ENCODE peak calls at places on chromosomes 13 and 19, in ten cellular contexts. Q, O, J, H, U, C, E, R, N and P are unnamed samples.

GRCh38 chr13:24894277-24894971 is 130.5 kb downstream of the RNF17 start:
- DNase-seq in E (no peak), N (no peak), U (no peak), Q (no peak), J (no peak), R (no peak), O (no peak), H (no peak), C (no peak), P (no peak)

GRCh38 chr19:40923934-40924391 is 41.9 kb upstream of the CYP2A7 start:
- DNase-seq in H (no peak), J (no peak), E (no peak), N (no peak), O (peak; percentile 86), U (no peak), Q (no peak), C (no peak), R (no peak), P (no peak)

GRCh38 chr13:49958321-49958720 is 22.2 kb upstream of the SPRYD7 start:
- DNase-seq in E (no peak), O (no peak), C (no peak), Q (peak; percentile 9), J (no peak), R (peak; percentile 3), U (no peak), H (no peak), N (no peak), P (no peak)

GRCh38 chr13:40433577-40433976 is 232.9 kb downstream of the FOXO1 start:
- DNase-seq in Q (no peak), J (no peak), U (peak; percentile 51), C (no peak), O (no peak), N (no peak), R (no peak), H (peak; percentile 56), E (peak; percentile 68), P (no peak)

GRCh38 chr13:36214163-36214921 is at the start of gene SOHLH2:
- DNase-seq in Q (no peak), J (no peak), R (no peak), O (peak; percentile 53), U (no peak), N (peak; percentile 60), C (no peak), H (no peak), E (peak; percentile 40), P (no peak)

GRCh38 chr13:30835442-30835841 is 70.6 kb upstream of the MEDAG start:
- DNase-seq in C (no peak), N (no peak), Q (no peak), E (no peak), J (no peak), H (peak; percentile 68), U (no peak), R (no peak), O (no peak), P (no peak)

GRCh38 chr13:49683489-49683888 is 7.8 kb downstream of the EBPL start:
- DNase-seq in Q (no peak), J (no peak), H (no peak), C (no peak), O (no peak), R (no peak), E (no peak), N (no peak), U (peak; percentile 67), P (no peak)

GRCh38 chr19:51710163-51710562 is 13.6 kb downstream of the HAS1 start:
- DNase-seq in Q (peak; percentile 22), H (no peak), U (no peak), J (no peak), O (no peak), C (no peak), E (no peak), R (no peak), N (no peak), P (no peak)

GRCh38 chr13:49098198-49098597 is 121.9 kb upstream of the MLNR start:
- DNase-seq in N (no peak), U (no peak), R (peak; percentile 94), Q (peak; percentile 92), J (peak; percentile 40), H (no peak), O (no peak), C (peak; percentile 75), E (no peak), P (peak; percentile 59)

GRCh38 chr13:27170521-27171243 is 929 bp downstream of the USP12 start:
- DNase-seq in U (no peak), C (peak; percentile 26), O (peak; percentile 78), H (peak; percentile 49), E (peak; percentile 70), N (peak; percentile 80), J (peak; percentile 38), R (no peak), Q (peak; percentile 71), P (peak; percentile 59)

DNA sequence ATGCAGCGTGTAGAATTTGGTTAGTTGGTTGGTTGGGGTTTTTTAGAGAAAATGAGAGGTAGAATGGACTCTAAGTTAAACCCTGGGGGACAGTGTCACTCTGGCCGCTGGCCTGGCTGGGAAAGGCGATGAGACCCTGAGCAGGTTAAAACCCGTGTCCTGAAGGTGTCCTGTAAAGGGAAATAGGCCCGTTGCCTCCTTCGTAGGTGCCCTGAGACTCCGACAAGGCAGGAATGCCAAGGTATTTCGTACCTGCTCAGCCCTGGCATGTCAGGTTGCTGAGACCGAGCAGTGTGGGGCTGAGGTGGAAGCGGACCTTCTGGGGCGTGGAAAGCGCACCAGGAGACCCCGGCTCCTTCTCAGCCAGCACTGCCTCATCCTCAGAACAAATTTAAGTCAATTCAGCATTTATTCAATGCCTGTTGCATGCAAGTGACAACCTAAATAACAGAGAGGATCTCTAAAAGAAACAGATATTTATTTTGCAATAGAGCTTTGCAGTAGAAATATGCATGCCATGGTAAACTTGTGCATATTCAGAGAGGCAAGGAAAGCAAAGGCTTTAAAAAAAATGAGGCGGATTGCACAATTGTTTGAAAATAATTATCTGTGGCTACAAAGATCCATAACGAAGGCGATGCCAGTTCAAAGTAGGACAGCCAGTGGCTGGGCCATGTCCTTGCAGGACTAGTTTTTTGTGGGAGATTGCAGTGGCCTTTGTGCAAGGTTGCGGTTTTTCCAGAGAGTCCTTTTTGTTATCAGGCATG is 1.4 kb upstream of the RAB20 start:
- DNase-seq in R (no peak), J (no peak), H (no peak), N (no peak), Q (no peak), C (no peak), O (peak; percentile 54), U (no peak), E (no peak), P (no peak)
- H3K4me3 ChIP-seq in R (peak overlapping the region; percentile 86), J (no peak overlapping the region), H (peak overlapping the region; percentile 74), N (peak overlapping the region; percentile 93), Q (no peak overlapping the region), C (peak overlapping the region; percentile 98), O (peak overlapping the region; percentile 92), U (no peak overlapping the region), E (no peak overlapping the region), P (no peak overlapping the region)

GRCh38 chr19:10433131-10433536 is 12.8 kb downstream of the PDE4A start:
- DNase-seq in R (no peak), E (no peak), J (no peak), U (no peak), O (no peak), N (no peak), H (no peak), Q (no peak), C (no peak), P (no peak)

GRCh38 chr19:10430505-10431253 is 10.3 kb downstream of the PDE4A start:
- DNase-seq in E (peak; percentile 74), U (peak; percentile 52), C (peak; percentile 30), J (peak; percentile 40), Q (no peak), N (peak; percentile 76), R (peak; percentile 45), H (peak; percentile 77), O (peak; percentile 88), P (no peak)

GRCh38 chr19:10431943-10432735 is 11.8 kb downstream of the PDE4A start:
- DNase-seq in H (peak; percentile 86), J (peak; percentile 77), U (peak; percentile 65), R (peak; percentile 45), N (peak; percentile 86), C (peak; percentile 42), O (peak; percentile 92), E (peak; percentile 86), Q (no peak), P (no peak)

GRCh38 chr19:10432736-10433130 is 12.4 kb downstream of the PDE4A start:
- DNase-seq in R (no peak), O (no peak), N (no peak), Q (no peak), C (no peak), U (no peak), H (no peak), J (no peak), E (no peak), P (no peak)

GRCh38 chr19:10431254-10431942 is 11.1 kb downstream of the PDE4A start:
- DNase-seq in N (peak; percentile 64), J (no peak), Q (no peak), U (peak; percentile 70), E (peak; percentile 69), H (peak; percentile 61), O (peak; percentile 82), R (no peak), C (peak; percentile 37), P (no peak)
- TF ChIP-seq CTCF in N (no peak), J (no peak), Q (no peak), U (peak; percentile 0), E (no peak), H (peak; percentile 14), O (peak; percentile 15), R (no peak), C (no peak), P (no peak)

DNA sequence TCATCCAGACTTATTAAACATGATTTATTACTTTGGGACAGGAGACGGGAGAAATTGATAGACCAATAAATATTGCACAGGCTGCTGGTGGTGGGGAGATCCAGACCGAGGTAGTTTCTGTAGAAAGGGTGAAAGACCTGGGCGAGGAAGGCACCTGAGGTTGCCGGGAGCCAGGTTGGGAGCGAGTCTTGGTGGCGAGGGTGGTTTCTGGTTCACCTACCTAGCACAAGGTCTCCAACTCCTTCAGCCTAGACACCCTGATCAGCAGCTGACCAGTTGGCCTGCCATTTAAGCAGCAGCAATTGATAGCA is 7.0 kb downstream of the EMP3 start:
- DNase-seq in N (no peak), J (no peak), O (no peak), R (no peak), U (no peak), E (no peak), Q (no peak), C (no peak), H (no peak), P (no peak)
- H3K4me3 ChIP-seq in N (peak overlapping the region; percentile 4), J (no peak overlapping the region), O (peak overlapping the region; percentile 62), R (no peak overlapping the region), U (peak overlapping the region; percentile 22), E (peak overlapping the region; percentile 1), Q (no peak overlapping the region), C (peak overlapping the region; percentile 55), H (peak overlapping the region; percentile 1), P (no peak overlapping the region)

DNA sequence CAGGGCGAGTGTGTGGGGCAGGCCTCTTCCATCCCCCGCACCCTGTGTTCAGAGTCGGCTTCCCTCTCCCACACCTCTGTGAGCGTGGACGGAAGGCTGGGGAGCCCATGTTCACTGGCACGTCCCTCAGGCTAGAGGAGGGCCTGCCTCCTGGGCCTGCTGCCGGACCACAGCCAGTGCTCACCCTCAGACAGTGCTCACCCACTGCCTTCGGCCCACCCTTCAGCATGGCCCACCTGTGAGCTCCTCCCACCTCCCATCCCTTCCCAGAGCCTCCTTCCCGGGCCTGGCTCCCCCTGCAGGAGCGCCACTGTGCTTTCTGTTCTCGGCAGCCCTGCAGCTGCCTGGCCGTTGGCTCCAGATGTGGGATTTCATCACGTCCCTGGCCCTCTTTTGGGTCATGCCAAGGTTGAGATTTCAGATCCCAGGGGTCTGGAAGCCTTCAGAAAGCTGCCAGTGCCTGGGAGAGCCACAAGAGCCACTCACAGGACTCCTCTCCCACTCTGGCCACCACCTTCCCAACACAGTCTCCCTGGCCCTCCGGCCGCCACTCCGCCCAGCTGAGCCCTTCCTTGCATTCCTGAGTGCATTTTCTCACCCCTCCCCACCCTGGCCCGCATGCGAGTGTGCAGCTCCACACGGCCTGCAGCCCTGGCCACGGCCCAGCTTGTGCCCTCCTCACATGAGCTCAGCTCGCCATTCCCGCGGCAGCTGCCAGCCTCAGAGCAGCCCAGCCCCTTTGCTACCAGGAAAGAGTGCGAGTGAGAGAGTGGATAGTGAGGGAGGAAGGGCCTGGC is 25.3 kb downstream of the CAPN12 start:
- DNase-seq in J (peak; percentile 70), R (no peak), O (peak; percentile 79), N (peak; percentile 83), Q (peak; percentile 59), U (no peak), C (no peak), E (no peak), H (no peak), P (no peak)
- TF ChIP-seq CTCF in J (peak; percentile 44), R (peak; percentile 56), O (peak; percentile 20), N (no peak), Q (peak; percentile 57), U (no peak), C (peak; percentile 36), E (no peak), H (no peak), P (peak; percentile 64)